ENCODE peak calls at places on chromosomes 6 and 20, in four cellular contexts. One of them, this sample, is unnamed.

GRCh38 chr6:9621276-9621675 is 793.6 kb downstream of the TFAP2A start:
- DNase-seq in HCT116: no peak
- DNase-seq in fibroblast of lung: no peak
- DNase-seq in K562: no peak
- DNase-seq in this sample: peak; percentile 78

GRCh38 chr6:128667339-128667858 is 147.0 kb upstream of the PTPRK start:
- DNase-seq in fibroblast of lung: no peak
- DNase-seq in K562: no peak
- DNase-seq in HCT116: no peak
- DNase-seq in this sample: no peak

GRCh38 chr6:22764521-22764920 is 195.2 kb downstream of the HDGFL1 start:
- DNase-seq in HCT116: no peak
- DNase-seq in fibroblast of lung: peak; percentile 37
- DNase-seq in K562: no peak
- DNase-seq in this sample: peak; percentile 21

GRCh38 chr6:56388414-56388752 is 141.0 kb upstream of the COL21A1 start:
- DNase-seq in K562: no peak
- DNase-seq in HCT116: no peak
- DNase-seq in fibroblast of lung: no peak
- DNase-seq in this sample: peak; percentile 9

GRCh38 chr20:62969939-62970306 is 17.4 kb downstream of the SLC17A9 start:
- DNase-seq in fibroblast of lung: no peak
- DNase-seq in HCT116: no peak
- DNase-seq in K562: no peak
- DNase-seq in this sample: no peak

GRCh38 chr6:17167327-17167979 is 65.6 kb downstream of the STMND1 start:
- DNase-seq in fibroblast of lung: peak; percentile 14
- DNase-seq in HCT116: peak; percentile 84
- DNase-seq in K562: no peak
- DNase-seq in this sample: peak; percentile 61

GRCh38 chr6:107419747-107420146 is 39.6 kb downstream of the PDSS2 start:
- DNase-seq in K562: no peak
- DNase-seq in fibroblast of lung: no peak
- DNase-seq in HCT116: no peak
- DNase-seq in this sample: no peak

GRCh38 chr20:51759769-51760510 is 8.2 kb downstream of the ATP9A start:
- DNase-seq in HCT116: no peak
- DNase-seq in fibroblast of lung: no peak
- DNase-seq in K562: no peak
- DNase-seq in this sample: no peak

GRCh38 chr6:138044458-138044857 is 62.8 kb downstream of the PERP start:
- DNase-seq in fibroblast of lung: no peak
- DNase-seq in K562: no peak
- DNase-seq in HCT116: no peak
- DNase-seq in this sample: peak; percentile 96

GRCh38 chr6:26360451-26361416 is 4.3 kb upstream of the BTN3A2 start:
- DNase-seq in K562: no peak
- DNase-seq in HCT116: no peak
- DNase-seq in fibroblast of lung: no peak
- DNase-seq in this sample: no peak
- H3K9ac ChIP-seq in K562: no peak overlapping the region
- H3K9ac ChIP-seq in HCT116: no peak overlapping the region
- H3K9ac ChIP-seq in fibroblast of lung: no peak overlapping the region
- H3K9ac ChIP-seq in this sample: no peak overlapping the region

GRCh38 chr20:44809380-44810060 is 826 bp downstream of the RIMS4 start:
- DNase-seq in fibroblast of lung: no peak
- DNase-seq in K562: no peak
- DNase-seq in HCT116: no peak
- DNase-seq in this sample: no peak
- H3K4me3 ChIP-seq in fibroblast of lung: no peak overlapping the region
- H3K4me3 ChIP-seq in K562: no peak overlapping the region
- H3K4me3 ChIP-seq in HCT116: no peak overlapping the region
- H3K4me3 ChIP-seq in this sample: no peak overlapping the region

GRCh38 chr6:74579794-74580193 is 626.1 kb downstream of the COL12A1 start:
- DNase-seq in fibroblast of lung: no peak
- DNase-seq in K562: no peak
- DNase-seq in HCT116: no peak
- DNase-seq in this sample: no peak
- H3K9ac ChIP-seq in fibroblast of lung: no peak overlapping the region
- H3K9ac ChIP-seq in K562: no peak overlapping the region
- H3K9ac ChIP-seq in HCT116: no peak overlapping the region
- H3K9ac ChIP-seq in this sample: no peak overlapping the region

DNA sequence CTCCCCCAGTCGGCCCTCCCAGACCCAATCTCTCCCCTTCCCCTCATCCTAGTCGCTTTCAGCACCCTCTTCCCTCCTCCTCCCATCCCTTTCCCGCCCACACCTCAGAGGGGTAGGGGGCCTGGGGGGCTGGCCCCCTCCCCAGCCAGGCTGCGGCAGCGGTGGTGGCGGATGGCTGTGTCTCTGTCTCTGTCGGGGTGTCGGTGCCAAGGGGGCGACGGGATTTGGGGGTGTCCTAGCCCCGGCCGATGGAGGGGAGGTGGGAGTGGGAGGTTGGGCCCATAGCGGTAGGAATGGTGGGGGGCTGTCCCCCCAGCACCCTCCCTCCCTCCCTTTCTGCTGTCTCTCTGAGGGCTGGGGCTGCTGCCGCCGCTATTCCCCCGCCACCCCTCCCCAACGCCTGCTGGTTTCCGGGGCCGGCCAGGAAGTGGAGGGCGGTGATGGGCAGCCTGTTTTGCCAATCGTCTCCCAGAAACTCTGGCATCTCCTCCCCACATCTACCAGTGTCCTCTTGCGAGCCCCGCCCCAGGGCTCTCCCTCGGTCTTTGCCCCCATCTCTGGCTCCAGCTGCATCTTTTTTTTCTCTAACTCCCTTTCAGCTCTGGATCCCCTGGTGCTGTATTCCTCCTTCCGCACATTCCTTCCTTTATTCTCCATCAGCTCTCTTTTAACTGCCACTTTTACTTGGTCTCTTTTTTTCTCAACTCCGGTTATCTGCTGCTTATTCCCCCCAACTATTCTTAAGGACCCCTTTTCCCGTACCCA is at the start of gene AGPAT1:
- DNase-seq in K562: peak; percentile 89
- DNase-seq in fibroblast of lung: peak; percentile 98
- DNase-seq in HCT116: peak; percentile 90
- DNase-seq in this sample: peak; percentile 93
- H3K4me3 ChIP-seq in K562: peak within 1 kb of the TSS; percentile 88
- H3K4me3 ChIP-seq in fibroblast of lung: peak within 1 kb of the TSS; percentile 93
- H3K4me3 ChIP-seq in HCT116: peak within 1 kb of the TSS; percentile 98
- H3K4me3 ChIP-seq in this sample: peak within 1 kb of the TSS; percentile 69

GRCh38 chr6:101783287-101783686 is 389.8 kb downstream of the GRIK2 start:
- DNase-seq in HCT116: no peak
- DNase-seq in fibroblast of lung: no peak
- DNase-seq in K562: no peak
- DNase-seq in this sample: no peak
- H3K9ac ChIP-seq in HCT116: no peak overlapping the region
- H3K9ac ChIP-seq in fibroblast of lung: no peak overlapping the region
- H3K9ac ChIP-seq in K562: no peak overlapping the region
- H3K9ac ChIP-seq in this sample: no peak overlapping the region

This sample was measured in mammary epithelial cell.